ENCODE peak calls at places on chromosomes 4 and X, in seven cellular contexts. B, A, L, V, C, R and P are unnamed samples.

GRCh38 chrX:50827996-50828395 is 14.0 kb upstream of the SHROOM4 start:
- DNase-seq in C (no peak), A (no peak), R (no peak), V (no peak), B (no peak), L (no peak), P (no peak)

GRCh38 chr4:52058275-52058674 is 7.2 kb downstream of the SPATA18 start:
- DNase-seq in A (no peak), B (no peak), R (no peak), V (no peak), L (no peak), C (no peak), P (no peak)

GRCh38 chr4:211033-211511 is 86.8 kb downstream of the ZNF718 start:
- DNase-seq in V (no peak), R (no peak), A (no peak), C (no peak), L (no peak), B (no peak), P (no peak)

GRCh38 chr4:138438608-138439007 is 196.5 kb upstream of the SLC7A11 start:
- DNase-seq in V (no peak), A (no peak), R (no peak), B (no peak), C (no peak), L (no peak), P (no peak)

GRCh38 chr4:25863347-25863784 is 578 bp upstream of the SEL1L3 start:
- DNase-seq in C (no peak), V (no peak), L (peak), A (no peak), B (peak), R (no peak), P (no peak)

GRCh38 chr4:173074501-173074946 is 94.1 kb upstream of the GALNT7 start:
- DNase-seq in C (no peak), L (no peak), V (no peak), A (no peak), R (no peak), B (peak), P (no peak)

GRCh38 chr4:148053298-148054003 is 321.6 kb downstream of the ARHGAP10 start:
- DNase-seq in B (no peak), R (no peak), V (no peak), L (no peak), A (no peak), C (no peak), P (no peak)

GRCh38 chrX:49876750-49877149 is 2.5 kb upstream of the USP27X start:
- DNase-seq in A (no peak), B (no peak), C (peak), R (no peak), L (peak), V (no peak), P (no peak)

GRCh38 chr4:6095023-6095817 is 77.0 kb upstream of the C4orf50 start:
- DNase-seq in C (no peak), L (no peak), A (no peak), B (no peak), R (no peak), V (peak), P (peak)

GRCh38 chrX:136879001-136879667 is 1.4 kb downstream of the RBMX start:
- DNase-seq in R (no peak), C (no peak), L (no peak), A (no peak), B (no peak), V (no peak), P (no peak)

GRCh38 chrX:73239242-73239641 is 24.6 kb upstream of the NAP1L2 start:
- DNase-seq in B (no peak), V (no peak), R (no peak), L (no peak), A (no peak), C (no peak), P (no peak)

GRCh38 chr4:55871299-55871800 is 17.9 kb downstream of the EXOC1 start:
- DNase-seq in R (no peak), L (no peak), C (no peak), A (no peak), B (no peak), V (no peak), P (no peak)

GRCh38 chrX:79140731-79141130 is 3.8 kb upstream of the GPR174 start:
- DNase-seq in V (no peak), C (no peak), B (no peak), R (no peak), L (no peak), A (no peak), P (no peak)

GRCh38 chr4:82984459-82984858 is 26.2 kb downstream of the LIN54 start:
- DNase-seq in L (no peak), R (no peak), B (no peak), A (no peak), V (no peak), C (no peak), P (no peak)

GRCh38 chrX:126770179-126770578 is 49.4 kb upstream of the PRR32 start:
- DNase-seq in R (no peak), C (peak), L (peak), A (no peak), V (no peak), B (no peak), P (no peak)

GRCh38 chr4:66688674-66689073 is 856.6 kb downstream of the CENPC start:
- DNase-seq in C (no peak), V (no peak), R (no peak), A (no peak), L (peak), B (no peak), P (no peak)

GRCh38 chr4:40553995-40554394 is 75.7 kb downstream of the RBM47 start:
- DNase-seq in B (no peak), L (no peak), C (peak), R (no peak), V (no peak), A (no peak), P (no peak)

GRCh38 chr4:118586357-118586790 is 98.8 kb upstream of the METTL14 start:
- DNase-seq in B (no peak), R (peak), C (no peak), A (no peak), V (peak), L (no peak), P (no peak)

GRCh38 chr4:4507923-4508322 is 33.9 kb downstream of the STX18 start:
- DNase-seq in B (no peak), C (no peak), R (no peak), A (no peak), V (no peak), L (peak), P (no peak)

GRCh38 chrX:9282325-9282724 is 182.5 kb upstream of the TBL1X start:
- DNase-seq in B (no peak), L (no peak), C (peak), A (no peak), R (no peak), V (no peak), P (no peak)

GRCh38 chr4:47465008-47465407 is 1.5 kb upstream of the COMMD8 start:
- DNase-seq in A (no peak), V (no peak), L (no peak), B (no peak), R (no peak), C (no peak), P (no peak)

GRCh38 chr4:181854142-181854541 is 389.1 kb upstream of the TENM3 start:
- DNase-seq in C (no peak), B (no peak), A (no peak), V (no peak), L (peak), R (no peak), P (no peak)

GRCh38 chrX:40012800-40013682 is 84.7 kb downstream of the BCOR start:
- DNase-seq in R (peak), V (peak), B (peak), L (no peak), C (peak), A (no peak), P (peak)
- TF ChIP-seq EP300 in R (no peak), V (no peak), B (no peak), L (no peak), C (peak), A (no peak), P (no peak)

GRCh38 chrX:13257223-13258051 is 62.4 kb downstream of the ATXN3L start:
- DNase-seq in V (no peak), A (no peak), L (no peak), R (no peak), C (no peak), B (no peak), P (no peak)
- TF ChIP-seq EP300 in V (no peak), A (no peak), L (no peak), R (no peak), C (no peak), B (no peak), P (no peak)

GRCh38 chrX:54193085-54193484 is 10.0 kb upstream of the FAM120C start:
- DNase-seq in R (no peak), V (no peak), B (no peak), C (no peak), L (no peak), A (no peak), P (no peak)

GRCh38 chrX:54198262-54198661 is 15.2 kb upstream of the FAM120C start:
- DNase-seq in V (no peak), C (no peak), L (no peak), B (no peak), A (no peak), R (no peak), P (no peak)

DNA sequence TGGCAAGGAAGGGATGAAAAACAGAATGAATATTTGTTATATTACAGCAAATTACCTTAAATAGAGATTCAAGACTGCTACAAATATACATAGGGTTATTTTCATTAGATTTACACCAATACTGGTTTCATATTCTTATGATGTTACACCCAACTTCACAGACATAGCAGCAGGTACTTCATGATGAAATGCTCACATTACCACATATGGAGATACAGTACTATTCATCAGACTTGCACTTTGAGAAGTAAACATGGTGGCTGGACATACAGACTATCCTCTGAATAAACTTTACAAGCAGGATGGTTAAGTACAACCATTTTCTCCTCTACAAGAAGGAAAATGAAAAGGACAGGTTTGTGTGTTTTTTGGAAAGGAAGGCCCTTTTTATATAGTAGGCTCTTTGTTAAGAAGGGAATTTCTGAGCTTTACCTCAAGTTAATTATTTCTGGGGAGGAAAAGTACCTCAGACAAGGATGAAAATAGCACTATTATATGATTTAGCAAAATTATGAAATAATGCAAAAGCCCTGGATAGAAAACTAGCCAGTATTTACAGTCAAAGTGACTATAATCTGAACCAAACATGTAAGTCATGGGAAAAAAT is 12.0 kb upstream of the FAM120C start:
- DNase-seq in C (no peak), L (no peak), V (no peak), A (no peak), R (no peak), B (no peak), P (no peak)
- TF ChIP-seq EP300 in C (no peak), L (no peak), V (no peak), A (no peak), R (no peak), B (no peak), P (no peak)

DNA sequence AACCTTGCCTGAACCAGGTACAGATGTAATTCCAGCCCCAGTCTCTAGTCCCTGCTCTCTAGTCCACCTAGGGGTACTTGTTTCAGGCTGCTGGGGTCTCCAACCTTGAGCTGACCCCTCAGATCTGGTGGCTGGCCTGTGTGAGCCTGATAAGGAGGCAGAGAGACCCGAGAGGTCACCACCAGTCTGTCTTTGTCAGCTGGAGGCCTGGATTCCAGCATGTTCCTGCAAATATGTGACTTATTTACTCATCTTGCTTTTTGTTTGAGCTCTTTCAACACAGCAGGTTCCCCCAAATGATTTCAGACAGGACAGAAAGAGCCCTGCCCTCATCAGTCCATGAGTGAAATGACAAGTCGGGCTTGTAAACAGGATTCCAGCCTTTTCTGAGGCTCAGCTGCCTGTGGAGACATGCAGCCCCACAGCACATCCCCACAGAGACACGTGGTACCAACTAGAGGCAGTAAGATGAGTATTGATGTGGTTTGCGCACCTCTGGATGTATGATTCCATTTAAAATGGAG is 37.5 kb upstream of the STK26 start:
- DNase-seq in C (no peak), B (no peak), R (no peak), L (no peak), V (no peak), A (no peak), P (no peak)
- TF ChIP-seq EP300 in C (no peak), B (no peak), R (no peak), L (no peak), V (no peak), A (no peak), P (no peak)

GRCh38 chr4:159046683-159047082 is 56.2 kb upstream of the RAPGEF2 start:
- DNase-seq in B (no peak), A (no peak), C (no peak), R (no peak), L (no peak), V (no peak), P (no peak)
- TF ChIP-seq EP300 in B (no peak), A (no peak), C (no peak), R (no peak), L (no peak), V (no peak), P (no peak)

GRCh38 chr4:98938386-98938785 is 9.5 kb upstream of the EIF4E start:
- DNase-seq in L (no peak), V (no peak), B (no peak), R (no peak), C (no peak), A (no peak), P (no peak)
- TF ChIP-seq EP300 in L (no peak), V (no peak), B (no peak), R (no peak), C (no peak), A (no peak), P (no peak)

DNA sequence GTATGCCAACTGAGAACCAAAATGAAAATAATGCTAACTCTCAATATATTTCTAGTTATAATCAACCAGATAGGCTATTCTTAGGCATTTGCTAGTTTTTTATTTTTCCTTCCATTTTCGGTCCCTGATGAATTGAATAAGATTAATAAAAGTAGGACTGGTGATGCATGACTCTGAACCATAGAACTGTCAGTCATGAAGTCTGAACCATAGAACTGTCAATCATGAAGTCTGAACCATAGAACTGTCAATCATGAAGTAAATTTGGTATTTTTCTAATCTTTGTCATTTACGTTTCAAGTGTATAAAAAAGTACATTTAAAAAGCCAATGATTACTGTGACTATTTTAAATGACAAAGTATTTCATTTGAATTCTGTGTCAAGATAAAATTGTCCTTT is 460.2 kb upstream of the NDST3 start:
- DNase-seq in B (no peak), L (no peak), C (no peak), R (no peak), A (no peak), V (no peak), P (no peak)
- TF ChIP-seq EP300 in B (no peak), L (no peak), C (no peak), R (no peak), A (no peak), V (no peak), P (no peak)